ENCODE peak calls at places on chromosomes 11 and 22, in six cellular contexts. One of them, this sample, is unnamed.

GRCh38 chr22:44191036-44191454 is 10.3 kb downstream of the PARVG start:
- DNase-seq in PC-3: no peak
- DNase-seq in tibial artery: no peak
- DNase-seq in upper lobe of right lung: peak; percentile 48
- DNase-seq in left ventricle myocardium inferior: no peak
- DNase-seq in fibroblast of mammary gland: peak; percentile 9
- DNase-seq in this sample: peak; percentile 40

GRCh38 chr11:444397-445144 is 2.8 kb upstream of the ANO9 start:
- DNase-seq in PC-3: peak; percentile 52
- DNase-seq in tibial artery: no peak
- DNase-seq in upper lobe of right lung: peak; percentile 84
- DNase-seq in left ventricle myocardium inferior: no peak
- DNase-seq in fibroblast of mammary gland: peak; percentile 33
- DNase-seq in this sample: peak; percentile 58

GRCh38 chr11:7657306-7658025 is 15.8 kb downstream of the CYB5R2 start:
- DNase-seq in PC-3: peak; percentile 79
- DNase-seq in tibial artery: peak; percentile 64
- DNase-seq in upper lobe of right lung: no peak
- DNase-seq in left ventricle myocardium inferior: no peak
- DNase-seq in fibroblast of mammary gland: peak; percentile 77
- DNase-seq in this sample: peak; percentile 87

GRCh38 chr22:23302171-23303002 is 122.1 kb downstream of the BCR start:
- DNase-seq in PC-3: no peak
- DNase-seq in tibial artery: no peak
- DNase-seq in upper lobe of right lung: no peak
- DNase-seq in left ventricle myocardium inferior: no peak
- DNase-seq in fibroblast of mammary gland: no peak
- DNase-seq in this sample: no peak

GRCh38 chr11:72352859-72353551 is 81.3 kb downstream of the CLPB start:
- DNase-seq in PC-3: no peak
- DNase-seq in tibial artery: no peak
- DNase-seq in upper lobe of right lung: no peak
- DNase-seq in left ventricle myocardium inferior: no peak
- DNase-seq in fibroblast of mammary gland: peak; percentile 70
- DNase-seq in this sample: peak; percentile 52

GRCh38 chr11:4979021-4979420 is 15.6 kb upstream of the OR51L1 start:
- DNase-seq in PC-3: no peak
- DNase-seq in tibial artery: no peak
- DNase-seq in upper lobe of right lung: no peak
- DNase-seq in left ventricle myocardium inferior: no peak
- DNase-seq in fibroblast of mammary gland: no peak
- DNase-seq in this sample: no peak

GRCh38 chr11:79400717-79401330 is 40.0 kb downstream of the TENM4 start:
- DNase-seq in PC-3: peak; percentile 70
- DNase-seq in tibial artery: no peak
- DNase-seq in upper lobe of right lung: peak; percentile 67
- DNase-seq in left ventricle myocardium inferior: peak; percentile 36
- DNase-seq in fibroblast of mammary gland: peak; percentile 57
- DNase-seq in this sample: peak; percentile 39

GRCh38 chr22:50665212-50665611 is 7.4 kb upstream of the SHANK3 start:
- DNase-seq in PC-3: no peak
- DNase-seq in tibial artery: no peak
- DNase-seq in upper lobe of right lung: no peak
- DNase-seq in left ventricle myocardium inferior: no peak
- DNase-seq in fibroblast of mammary gland: no peak
- DNase-seq in this sample: no peak

GRCh38 chr11:120929664-120930154 is 94.2 kb upstream of the TBCEL start:
- DNase-seq in PC-3: peak; percentile 50
- DNase-seq in tibial artery: no peak
- DNase-seq in upper lobe of right lung: no peak
- DNase-seq in left ventricle myocardium inferior: peak; percentile 23
- DNase-seq in fibroblast of mammary gland: peak; percentile 38
- DNase-seq in this sample: peak; percentile 46

GRCh38 chr11:6778518-6778917 is 4.3 kb upstream of the OR2AG1 start:
- DNase-seq in PC-3: no peak
- DNase-seq in tibial artery: no peak
- DNase-seq in upper lobe of right lung: no peak
- DNase-seq in left ventricle myocardium inferior: no peak
- DNase-seq in fibroblast of mammary gland: no peak
- DNase-seq in this sample: no peak

GRCh38 chr22:33803371-33803770 is 116.9 kb downstream of the LARGE1 start:
- DNase-seq in PC-3: peak; percentile 3
- DNase-seq in tibial artery: no peak
- DNase-seq in upper lobe of right lung: no peak
- DNase-seq in left ventricle myocardium inferior: no peak
- DNase-seq in fibroblast of mammary gland: peak; percentile 88
- DNase-seq in this sample: peak; percentile 94

GRCh38 chr11:63022422-63022821 is 6.8 kb upstream of the SLC22A8 start:
- DNase-seq in PC-3: no peak
- DNase-seq in tibial artery: no peak
- DNase-seq in upper lobe of right lung: no peak
- DNase-seq in left ventricle myocardium inferior: no peak
- DNase-seq in fibroblast of mammary gland: no peak
- DNase-seq in this sample: no peak

GRCh38 chr11:13152736-13153541 is 124.7 kb upstream of the BMAL1 start:
- DNase-seq in PC-3: peak; percentile 60
- DNase-seq in tibial artery: no peak
- DNase-seq in upper lobe of right lung: no peak
- DNase-seq in left ventricle myocardium inferior: no peak
- DNase-seq in fibroblast of mammary gland: peak; percentile 52
- DNase-seq in this sample: peak; percentile 67

GRCh38 chr11:86196291-86196690 is 48.3 kb upstream of the EED start:
- DNase-seq in PC-3: no peak
- DNase-seq in tibial artery: no peak
- DNase-seq in upper lobe of right lung: no peak
- DNase-seq in left ventricle myocardium inferior: no peak
- DNase-seq in fibroblast of mammary gland: no peak
- DNase-seq in this sample: no peak

GRCh38 chr11:34790620-34791019 is 125.6 kb downstream of the APIP start:
- DNase-seq in PC-3: peak; percentile 16
- DNase-seq in tibial artery: no peak
- DNase-seq in upper lobe of right lung: no peak
- DNase-seq in left ventricle myocardium inferior: no peak
- DNase-seq in fibroblast of mammary gland: no peak
- DNase-seq in this sample: no peak

GRCh38 chr11:66454253-66454652 is 12.5 kb upstream of the PELI3 start:
- DNase-seq in PC-3: peak; percentile 96
- DNase-seq in tibial artery: no peak
- DNase-seq in upper lobe of right lung: no peak
- DNase-seq in left ventricle myocardium inferior: no peak
- DNase-seq in fibroblast of mammary gland: no peak
- DNase-seq in this sample: no peak

GRCh38 chr22:42343136-42343484 is 72.7 kb upstream of the TCF20 start:
- DNase-seq in PC-3: no peak
- DNase-seq in tibial artery: no peak
- DNase-seq in upper lobe of right lung: no peak
- DNase-seq in left ventricle myocardium inferior: no peak
- DNase-seq in fibroblast of mammary gland: no peak
- DNase-seq in this sample: no peak

GRCh38 chr22:50656122-50657070 is 16.2 kb upstream of the SHANK3 start:
- DNase-seq in PC-3: peak; percentile 73
- DNase-seq in tibial artery: peak; percentile 28
- DNase-seq in upper lobe of right lung: peak; percentile 60
- DNase-seq in left ventricle myocardium inferior: no peak
- DNase-seq in fibroblast of mammary gland: peak; percentile 69
- DNase-seq in this sample: peak; percentile 35

GRCh38 chr11:61814242-61814957 is 2.4 kb downstream of the FADS1 start:
- DNase-seq in PC-3: peak; percentile 53
- DNase-seq in tibial artery: peak; percentile 57
- DNase-seq in upper lobe of right lung: no peak
- DNase-seq in left ventricle myocardium inferior: no peak
- DNase-seq in fibroblast of mammary gland: peak; percentile 45
- DNase-seq in this sample: no peak

GRCh38 chr11:5807580-5807979 is 1.1 kb upstream of the OR52N2 start:
- DNase-seq in PC-3: no peak
- DNase-seq in tibial artery: no peak
- DNase-seq in upper lobe of right lung: no peak
- DNase-seq in left ventricle myocardium inferior: no peak
- DNase-seq in fibroblast of mammary gland: no peak
- DNase-seq in this sample: no peak

GRCh38 chr11:1300121-1300520 is 9.3 kb downstream of the TOLLIP start:
- DNase-seq in PC-3: no peak
- DNase-seq in tibial artery: no peak
- DNase-seq in upper lobe of right lung: no peak
- DNase-seq in left ventricle myocardium inferior: no peak
- DNase-seq in fibroblast of mammary gland: no peak
- DNase-seq in this sample: no peak

GRCh38 chr22:46050916-46051614 is 74.1 kb upstream of the WNT7B start:
- DNase-seq in PC-3: no peak
- DNase-seq in tibial artery: peak; percentile 17
- DNase-seq in upper lobe of right lung: peak; percentile 54
- DNase-seq in left ventricle myocardium inferior: peak; percentile 12
- DNase-seq in fibroblast of mammary gland: no peak
- DNase-seq in this sample: no peak

GRCh38 chr22:40679964-40680818 is 907 bp downstream of the MCHR1 start:
- DNase-seq in PC-3: no peak
- DNase-seq in tibial artery: no peak
- DNase-seq in upper lobe of right lung: no peak
- DNase-seq in left ventricle myocardium inferior: no peak
- DNase-seq in fibroblast of mammary gland: peak; percentile 15
- DNase-seq in this sample: peak; percentile 18

GRCh38 chr11:637333-637592 is 194 bp downstream of the DRD4 start:
- DNase-seq in PC-3: no peak
- DNase-seq in tibial artery: no peak
- DNase-seq in upper lobe of right lung: no peak
- DNase-seq in left ventricle myocardium inferior: no peak
- DNase-seq in fibroblast of mammary gland: no peak
- DNase-seq in this sample: no peak

GRCh38 chr11:130640526-130640925 is 192.1 kb downstream of the ADAMTS15 start:
- DNase-seq in PC-3: no peak
- DNase-seq in tibial artery: no peak
- DNase-seq in upper lobe of right lung: no peak
- DNase-seq in left ventricle myocardium inferior: no peak
- DNase-seq in fibroblast of mammary gland: no peak
- DNase-seq in this sample: no peak

GRCh38 chr22:26584010-26584409 is 5.9 kb downstream of the TPST2 start:
- DNase-seq in PC-3: no peak
- DNase-seq in tibial artery: no peak
- DNase-seq in upper lobe of right lung: no peak
- DNase-seq in left ventricle myocardium inferior: no peak
- DNase-seq in fibroblast of mammary gland: no peak
- DNase-seq in this sample: no peak

GRCh38 chr22:20523118-20523983 is 15.9 kb downstream of the MED15 start:
- DNase-seq in PC-3: no peak
- DNase-seq in tibial artery: no peak
- DNase-seq in upper lobe of right lung: no peak
- DNase-seq in left ventricle myocardium inferior: no peak
- DNase-seq in fibroblast of mammary gland: peak; percentile 79
- DNase-seq in this sample: peak; percentile 59

GRCh38 chr11:125374398-125374797 is 121.7 kb downstream of the FEZ1 start:
- DNase-seq in PC-3: no peak
- DNase-seq in tibial artery: no peak
- DNase-seq in upper lobe of right lung: no peak
- DNase-seq in left ventricle myocardium inferior: no peak
- DNase-seq in fibroblast of mammary gland: no peak
- DNase-seq in this sample: no peak

GRCh38 chr11:76655466-76656086 is 15.0 kb downstream of the LRRC32 start:
- DNase-seq in PC-3: no peak
- DNase-seq in tibial artery: no peak
- DNase-seq in upper lobe of right lung: no peak
- DNase-seq in left ventricle myocardium inferior: no peak
- DNase-seq in fibroblast of mammary gland: no peak
- DNase-seq in this sample: no peak

GRCh38 chr11:103737791-103738190 is 298.6 kb upstream of the DDI1 start:
- DNase-seq in PC-3: no peak
- DNase-seq in tibial artery: no peak
- DNase-seq in upper lobe of right lung: no peak
- DNase-seq in left ventricle myocardium inferior: peak; percentile 23
- DNase-seq in fibroblast of mammary gland: no peak
- DNase-seq in this sample: no peak

GRCh38 chr11:110086892-110087309 is 6.3 kb upstream of the ZC3H12C start:
- DNase-seq in PC-3: peak; percentile 62
- DNase-seq in tibial artery: peak; percentile 60
- DNase-seq in upper lobe of right lung: no peak
- DNase-seq in left ventricle myocardium inferior: no peak
- DNase-seq in fibroblast of mammary gland: peak; percentile 92
- DNase-seq in this sample: peak; percentile 77

GRCh38 chr22:19287076-19287724 is 4.3 kb downstream of the CLTCL1 start:
- DNase-seq in PC-3: peak; percentile 54
- DNase-seq in tibial artery: no peak
- DNase-seq in upper lobe of right lung: no peak
- DNase-seq in left ventricle myocardium inferior: no peak
- DNase-seq in fibroblast of mammary gland: peak; percentile 54
- DNase-seq in this sample: peak; percentile 16

GRCh38 chr22:36144886-36145541 is 15.5 kb downstream of the APOL3 start:
- DNase-seq in PC-3: peak; percentile 51
- DNase-seq in tibial artery: peak; percentile 63
- DNase-seq in upper lobe of right lung: no peak
- DNase-seq in left ventricle myocardium inferior: peak; percentile 51
- DNase-seq in fibroblast of mammary gland: peak; percentile 76
- DNase-seq in this sample: peak; percentile 82

DNA sequence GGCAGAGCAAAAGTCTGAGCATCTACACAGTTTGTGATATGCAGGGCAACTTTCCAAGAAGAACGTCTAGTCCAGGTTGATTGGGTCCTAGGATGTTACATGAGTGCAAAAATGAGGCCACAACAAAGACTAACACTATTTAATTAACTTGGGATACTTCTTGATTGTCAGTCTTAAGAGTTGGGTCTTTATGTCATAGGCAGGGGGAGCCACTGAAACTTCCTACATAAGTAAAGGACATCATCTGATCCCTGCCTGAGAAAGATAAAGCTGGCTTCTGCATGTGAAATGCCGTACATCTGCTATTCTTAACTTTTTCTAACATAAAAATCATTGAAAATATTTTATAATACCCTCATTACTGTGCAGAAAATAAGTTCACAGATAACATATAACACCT is 525.5 kb downstream of the NTM start:
- DNase-seq in PC-3: no peak
- DNase-seq in tibial artery: no peak
- DNase-seq in upper lobe of right lung: no peak
- DNase-seq in left ventricle myocardium inferior: no peak
- DNase-seq in fibroblast of mammary gland: no peak
- DNase-seq in this sample: no peak
- TF ChIP-seq CTCF in PC-3: no peak
- TF ChIP-seq CTCF in tibial artery: no peak
- TF ChIP-seq CTCF in upper lobe of right lung: no peak
- TF ChIP-seq CTCF in left ventricle myocardium inferior: no peak
- TF ChIP-seq CTCF in fibroblast of mammary gland: no peak
- TF ChIP-seq CTCF in this sample: no peak

GRCh38 chr11:3838504-3838903 is 2.3 kb downstream of the RHOG start:
- DNase-seq in PC-3: no peak
- DNase-seq in tibial artery: no peak
- DNase-seq in upper lobe of right lung: no peak
- DNase-seq in left ventricle myocardium inferior: no peak
- DNase-seq in fibroblast of mammary gland: no peak
- DNase-seq in this sample: no peak
- H3K4me3 ChIP-seq in PC-3: no peak overlapping the region
- H3K4me3 ChIP-seq in tibial artery: no peak overlapping the region
- H3K4me3 ChIP-seq in upper lobe of right lung: peak overlapping the region; percentile 35
- H3K4me3 ChIP-seq in left ventricle myocardium inferior: peak overlapping the region; percentile 87
- H3K4me3 ChIP-seq in fibroblast of mammary gland: no peak overlapping the region
- H3K4me3 ChIP-seq in this sample: no peak overlapping the region

GRCh38 chr22:39314251-39314971 is 5.0 kb downstream of the RPL3 start:
- DNase-seq in PC-3: no peak
- DNase-seq in tibial artery: no peak
- DNase-seq in upper lobe of right lung: no peak
- DNase-seq in left ventricle myocardium inferior: no peak
- DNase-seq in fibroblast of mammary gland: no peak
- DNase-seq in this sample: no peak
- TF ChIP-seq CTCF in PC-3: peak; percentile 17
- TF ChIP-seq CTCF in tibial artery: no peak
- TF ChIP-seq CTCF in upper lobe of right lung: peak; percentile 8
- TF ChIP-seq CTCF in left ventricle myocardium inferior: peak; percentile 37
- TF ChIP-seq CTCF in fibroblast of mammary gland: no peak
- TF ChIP-seq CTCF in this sample: no peak

GRCh38 chr11:96242191-96242845 is 100.7 kb downstream of the MAML2 start:
- DNase-seq in PC-3: no peak
- DNase-seq in tibial artery: no peak
- DNase-seq in upper lobe of right lung: no peak
- DNase-seq in left ventricle myocardium inferior: no peak
- DNase-seq in fibroblast of mammary gland: peak; percentile 66
- DNase-seq in this sample: peak; percentile 62
- H3K4me3 ChIP-seq in PC-3: peak overlapping the region; percentile 58
- H3K4me3 ChIP-seq in tibial artery: no peak overlapping the region
- H3K4me3 ChIP-seq in upper lobe of right lung: peak overlapping the region; percentile 49
- H3K4me3 ChIP-seq in left ventricle myocardium inferior: peak overlapping the region; percentile 64
- H3K4me3 ChIP-seq in fibroblast of mammary gland: no peak overlapping the region
- H3K4me3 ChIP-seq in this sample: peak overlapping the region; percentile 52

This sample was measured in fibroblast of the aortic adventitia.